ENCODE peak calls at places on chromosomes 7 and 10, in seven cellular contexts. B is uterus, P is breast epithelium, W is IMR-90, S is AG04450, U is tibial nerve, D is psoas muscle. E is an unnamed sample.
A peak's percentile ranks its signal among the peaks of the same experiment; 100 is the strongest.

GRCh38 chr7:151858456-151858855 is 18.5 kb downstream of the PRKAG2 start:
- DNase-seq in B (no peak), P (no peak), W (no peak), S (no peak), U (no peak), D (no peak), E (no peak)

GRCh38 chr7:75572396-75572795 is 80.3 kb downstream of the SPDYE5 start:
- DNase-seq in B (no peak), P (no peak), W (no peak), S (no peak), U (no peak), D (no peak), E (no peak)

GRCh38 chr10:35822316-35822715 is 180.2 kb upstream of the FZD8 start:
- DNase-seq in B (peak; percentile 24), P (peak; percentile 91), W (peak; percentile 54), S (no peak), U (peak; percentile 71), D (peak; percentile 88), E (no peak)

GRCh38 chr7:141073173-141073640 is 657 bp upstream of the TMEM178B start:
- DNase-seq in B (no peak), P (no peak), W (peak; percentile 44), S (no peak), U (no peak), D (peak; percentile 48), E (no peak)

GRCh38 chr10:52539463-52539862 is 225.4 kb downstream of the DKK1 start:
- DNase-seq in B (no peak), P (no peak), W (peak; percentile 47), S (no peak), U (no peak), D (no peak), E (no peak)

GRCh38 chr7:151690597-151690996 is 170.9 kb upstream of the RHEB start:
- DNase-seq in B (no peak), P (no peak), W (peak; percentile 77), S (no peak), U (no peak), D (no peak), E (no peak)

GRCh38 chr10:50561266-50561665 is 62.5 kb downstream of the SGMS1 start:
- DNase-seq in B (no peak), P (no peak), W (peak; percentile 97), S (peak; percentile 85), U (no peak), D (no peak), E (no peak)

GRCh38 chr7:107394301-107394700 is 75.6 kb upstream of the GPR22 start:
- DNase-seq in B (no peak), P (no peak), W (no peak), S (no peak), U (no peak), D (no peak), E (no peak)

GRCh38 chr7:36264917-36265292 is 111.9 kb downstream of the EEPD1 start:
- DNase-seq in B (no peak), P (no peak), W (no peak), S (no peak), U (no peak), D (no peak), E (no peak)

GRCh38 chr10:34031410-34031809 is 696.9 kb upstream of the NRP1 start:
- DNase-seq in B (peak; percentile 49), P (peak; percentile 44), W (peak; percentile 76), S (no peak), U (peak; percentile 50), D (peak; percentile 71), E (no peak)

DNA sequence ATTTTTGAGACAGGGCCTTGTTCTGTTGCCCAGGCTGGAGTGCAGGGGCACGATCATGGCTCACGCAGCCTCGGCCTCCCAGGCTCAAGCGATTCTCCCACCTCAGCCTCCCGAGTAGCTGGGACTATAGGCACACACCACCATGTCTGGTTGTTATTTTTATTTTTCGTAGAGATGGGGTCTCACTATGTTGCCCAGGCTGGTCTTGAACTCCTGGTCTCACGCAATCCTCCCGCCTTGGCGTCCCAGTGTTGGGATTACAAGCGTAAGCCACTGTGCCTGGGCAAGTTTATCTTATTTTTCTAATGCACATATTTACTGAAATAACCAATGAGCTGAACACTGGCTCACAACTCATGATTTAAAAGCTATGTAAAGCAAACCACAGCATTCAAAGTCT is 61.9 kb downstream of the FAM171A1 start:
- DNase-seq in B (no peak), P (no peak), W (no peak), S (no peak), U (no peak), D (no peak), E (no peak)
- H3K9me3 ChIP-seq in B (no peaks in the 10 kb centered on the region), P (no peaks in the 10 kb centered on the region), W (no peaks in the 10 kb centered on the region), S (no peaks in the 10 kb centered on the region), U (no peaks in the 10 kb centered on the region), D (no peaks in the 10 kb centered on the region), E (no peaks in the 10 kb centered on the region)

GRCh38 chr7:123637203-123637602 is 18.5 kb upstream of the LMOD2 start:
- DNase-seq in B (no peak), P (no peak), W (no peak), S (no peak), U (no peak), D (no peak), E (no peak)
- TF ChIP-seq CTCF in B (no peak), P (no peak), W (no peak), S (no peak), U (no peak), D (peak; percentile 20), E (no peak)

GRCh38 chr7:158442260-158442659 is 145.4 kb downstream of the PTPRN2 start:
- DNase-seq in B (no peak), P (no peak), W (no peak), S (no peak), U (no peak), D (no peak), E (no peak)
- H3K9me3 ChIP-seq in B (no peaks in the 10 kb centered on the region), P (no peaks in the 10 kb centered on the region), W (peaks cover 55% of the 10 kb centered on the region), S (peaks cover 86% of the 10 kb centered on the region), U (no peaks in the 10 kb centered on the region), D (no peaks in the 10 kb centered on the region), E (no peaks in the 10 kb centered on the region)

DNA sequence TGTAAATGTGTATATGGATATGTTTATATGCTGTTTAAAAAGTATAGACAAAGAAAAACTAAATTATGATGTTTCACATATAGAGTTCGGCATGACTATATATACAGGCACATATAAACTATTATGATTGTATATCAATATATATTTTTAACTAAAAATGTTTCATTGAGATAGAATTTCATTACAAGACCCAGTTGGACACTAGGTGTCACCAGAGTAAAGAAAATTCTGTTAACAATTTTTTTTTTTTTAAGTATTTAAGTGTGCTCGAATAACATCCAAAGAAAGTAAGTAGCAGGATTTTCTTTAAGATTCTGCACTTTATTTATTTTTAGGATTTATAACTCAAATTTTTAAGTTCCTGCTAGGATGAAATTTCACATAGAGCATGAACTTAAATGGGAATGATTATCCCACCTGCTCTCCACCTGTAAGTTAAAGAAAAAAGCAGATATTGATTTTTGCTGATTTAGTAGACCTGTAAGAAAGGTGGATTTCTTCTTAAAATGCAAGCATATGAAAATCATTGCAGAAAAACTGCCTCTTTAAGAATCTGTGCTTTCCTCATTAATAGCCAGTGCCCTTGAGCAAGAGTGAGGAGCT is 961.5 kb downstream of the PCDH15 start:
- DNase-seq in B (no peak), P (no peak), W (peak; percentile 15), S (no peak), U (no peak), D (no peak), E (no peak)
- TF ChIP-seq CTCF in B (no peak), P (peak; percentile 14), W (peak; percentile 42), S (peak; percentile 52), U (peak; percentile 18), D (peak; percentile 29), E (no peak)

GRCh38 chr10:42491001-42491592 is 147.3 kb downstream of the ZNF33B start:
- DNase-seq in B (no peak), P (no peak), W (peak; percentile 16), S (no peak), U (no peak), D (no peak), E (no peak)

GRCh38 chr10:42491801-42492200 is 146.6 kb downstream of the ZNF33B start:
- DNase-seq in B (no peak), P (no peak), W (no peak), S (no peak), U (no peak), D (no peak), E (no peak)

GRCh38 chr10:42490368-42490767 is 148.0 kb downstream of the ZNF33B start:
- DNase-seq in B (no peak), P (no peak), W (no peak), S (no peak), U (no peak), D (no peak), E (no peak)

GRCh38 chr10:42488416-42488815 is 150.0 kb downstream of the ZNF33B start:
- DNase-seq in B (no peak), P (no peak), W (peak; percentile 31), S (no peak), U (no peak), D (no peak), E (no peak)
- H3K9me3 ChIP-seq in B (no peaks in the 10 kb centered on the region), P (peaks cover 8% of the 10 kb centered on the region), W (no peaks in the 10 kb centered on the region), S (peaks cover 4% of the 10 kb centered on the region), U (no peaks in the 10 kb centered on the region), D (no peaks in the 10 kb centered on the region), E (no peaks in the 10 kb centered on the region)